ENCODE peak calls at places on chromosomes 5 and 9, in five cellular contexts. I, B, G, U and F are unnamed samples.

GRCh38 chr5:157550668-157551067 is 24.9 kb downstream of the ADAM19 start:
- DNase-seq in I (no peak), B (no peak), G (no peak), U (no peak), F (no peak)

GRCh38 chr5:57416246-57416996 is 66.2 kb downstream of the ACTBL2 start:
- DNase-seq in I (no peak), B (peak; percentile 64), G (peak; percentile 75), U (peak; percentile 66), F (no peak)

GRCh38 chr5:134139377-134139851 is 24.9 kb downstream of the TCF7 start:
- DNase-seq in I (no peak), B (no peak), G (no peak), U (no peak), F (no peak)

GRCh38 chr5:40405230-40405629 is 274.5 kb upstream of the PTGER4 start:
- DNase-seq in I (no peak), B (no peak), G (peak; percentile 64), U (no peak), F (peak; percentile 43)

GRCh38 chr5:72210913-72211670 is 103.8 kb downstream of the MAP1B start:
- DNase-seq in I (no peak), B (peak; percentile 95), G (peak; percentile 86), U (no peak), F (peak; percentile 93)

GRCh38 chr9:69222953-69223352 is 48.9 kb downstream of the TJP2 start:
- DNase-seq in I (no peak), B (no peak), G (no peak), U (no peak), F (no peak)

GRCh38 chr9:120507936-120508510 is 71.9 kb downstream of the CDK5RAP2 start:
- DNase-seq in I (no peak), B (no peak), G (no peak), U (no peak), F (no peak)

GRCh38 chr9:20526500-20527319 is 95.6 kb downstream of the MLLT3 start:
- DNase-seq in I (no peak), B (peak; percentile 43), G (peak; percentile 68), U (peak; percentile 20), F (no peak)

GRCh38 chr9:137446851-137447471 is 5.8 kb upstream of the ENTPD8 start:
- DNase-seq in I (no peak), B (no peak), G (peak; percentile 36), U (no peak), F (no peak)

GRCh38 chr5:153517105-153517700 is 26.7 kb downstream of the GRIA1 start:
- DNase-seq in I (no peak), B (no peak), G (no peak), U (no peak), F (no peak)

GRCh38 chr5:78594946-78595921 is 53.3 kb downstream of the LHFPL2 start:
- DNase-seq in I (no peak), B (peak; percentile 99), G (peak; percentile 98), U (peak; percentile 91), F (peak; percentile 97)

GRCh38 chr9:127049044-127049443 is 73.4 kb downstream of the ANGPTL2 start:
- DNase-seq in I (no peak), B (peak; percentile 90), G (peak; percentile 91), U (peak; percentile 84), F (peak; percentile 98)

GRCh38 chr9:29511680-29512079 is 1938.4 kb upstream of the C9orf72 start:
- DNase-seq in I (no peak), B (no peak), G (no peak), U (no peak), F (no peak)

GRCh38 chr9:132288956-132289355 is 65.8 kb downstream of the SETX start:
- DNase-seq in I (no peak), B (no peak), G (peak; percentile 55), U (no peak), F (no peak)

GRCh38 chr5:153982206-153982605 is 56.5 kb downstream of the FAM114A2 start:
- DNase-seq in I (no peak), B (no peak), G (no peak), U (no peak), F (no peak)

GRCh38 chr9:121706149-121706548 is 54.7 kb downstream of the DAB2IP start:
- DNase-seq in I (no peak), B (no peak), G (no peak), U (no peak), F (no peak)

GRCh38 chr9:132806723-132807421 is 71.2 kb downstream of the AK8 start:
- DNase-seq in I (no peak), B (no peak), G (peak; percentile 49), U (no peak), F (no peak)

GRCh38 chr5:151153766-151154272 is 3.8 kb downstream of the ANXA6 start:
- DNase-seq in I (no peak), B (no peak), G (no peak), U (no peak), F (no peak)

GRCh38 chr5:38540348-38540747 is 16.1 kb downstream of the LIFR start:
- DNase-seq in I (no peak), B (no peak), G (no peak), U (no peak), F (peak; percentile 12)

GRCh38 chr5:1343931-1344901 is 683 bp downstream of the CLPTM1L start:
- DNase-seq in I (no peak), B (no peak), G (peak; percentile 38), U (no peak), F (peak; percentile 37)

GRCh38 chr5:60492958-60493357 is 207.0 kb downstream of the DEPDC1B start:
- DNase-seq in I (no peak), B (no peak), G (peak; percentile 32), U (no peak), F (no peak)

GRCh38 chr5:168317521-168318147 is 26.2 kb downstream of the WWC1 start:
- DNase-seq in I (no peak), B (peak; percentile 91), G (peak; percentile 94), U (peak; percentile 73), F (peak; percentile 64)

GRCh38 chr5:78075301-78075700 is 219.2 kb downstream of the AP3B1 start:
- DNase-seq in I (no peak), B (no peak), G (no peak), U (no peak), F (peak; percentile 92)

GRCh38 chr9:107190031-107190935 is 92.8 kb upstream of the RAD23B start:
- DNase-seq in I (no peak), B (peak; percentile 71), G (peak; percentile 62), U (no peak), F (peak; percentile 5)

GRCh38 chr9:121500165-121500478 is 478 bp upstream of the GGTA1 start:
- DNase-seq in I (no peak), B (no peak), G (no peak), U (no peak), F (no peak)

GRCh38 chr9:98807811-98808195 is 333 bp downstream of the GALNT12 start:
- DNase-seq in I (no peak), B (no peak), G (no peak), U (no peak), F (no peak)

GRCh38 chr9:91177661-91178280 is 183.9 kb downstream of the AUH start:
- DNase-seq in I (no peak), B (peak; percentile 76), G (no peak), U (no peak), F (no peak)

GRCh38 chr5:175380701-175381100 is 63.3 kb downstream of the DRD1 start:
- DNase-seq in I (no peak), B (no peak), G (no peak), U (no peak), F (no peak)

GRCh38 chr9:125812403-125812802 is 65.2 kb downstream of the PBX3 start:
- DNase-seq in I (no peak), B (no peak), G (no peak), U (no peak), F (no peak)

GRCh38 chr9:37007295-37007694 is 26.8 kb downstream of the PAX5 start:
- DNase-seq in I (no peak), B (no peak), G (no peak), U (no peak), F (no peak)

GRCh38 chr5:174799146-174799545 is 74.8 kb downstream of the MSX2 start:
- DNase-seq in I (no peak), B (peak; percentile 40), G (peak; percentile 88), U (peak; percentile 87), F (no peak)

GRCh38 chr5:9558319-9558965 is 12.6 kb upstream of the SEMA5A start:
- DNase-seq in I (no peak), B (no peak), G (no peak), U (no peak), F (no peak)

GRCh38 chr9:132699926-132700325 is 29.7 kb downstream of the GTF3C4 start:
- DNase-seq in I (no peak), B (no peak), G (peak; percentile 3), U (peak; percentile 4), F (peak; percentile 35)

GRCh38 chr9:133495327-133496293 is 16.7 kb upstream of the SLC2A6 start:
- DNase-seq in I (no peak), B (no peak), G (no peak), U (no peak), F (no peak)

GRCh38 chr5:59621477-59621876 is 272.0 kb downstream of the PDE4D start:
- DNase-seq in I (no peak), B (no peak), G (no peak), U (no peak), F (peak; percentile 39)

GRCh38 chr9:136255896-136256890 is 10.6 kb upstream of the QSOX2 start:
- DNase-seq in I (no peak), B (no peak), G (no peak), U (no peak), F (no peak)

GRCh38 chr5:154449786-154450185 is 4.0 kb downstream of the SAP30L start:
- DNase-seq in I (no peak), B (no peak), G (peak; percentile 24), U (no peak), F (no peak)